ENCODE peak calls at places on chromosomes 11 and 22, in seven cellular contexts. N, F, U, O, D, V and X are unnamed samples. For H3K9me3, the result is how much of the 10 kb centered on the place peaks cover.

GRCh38 chr11:77381749-77382693 is 80.5 kb upstream of the GDPD4 start:
- DNase-seq in N (no peak), F (no peak), U (no peak), O (no peak), D (peak), V (peak), X (no peak)

GRCh38 chr11:34641456-34641855 is 20.6 kb downstream of the EHF start:
- DNase-seq in N (no peak), F (no peak), U (no peak), O (no peak), D (no peak), V (peak), X (no peak)

GRCh38 chr11:27471588-27472397 is 797 bp downstream of the LGR4 start:
- DNase-seq in N (no peak), F (peak), U (peak), O (no peak), D (no peak), V (peak), X (peak)

GRCh38 chr22:30572840-30573593 is 1.4 kb downstream of the GAL3ST1 start:
- DNase-seq in N (no peak), F (peak), U (peak), O (peak), D (no peak), V (no peak), X (no peak)

GRCh38 chr22:30290679-30291333 is 1.5 kb upstream of the CASTOR1 start:
- DNase-seq in N (peak), F (peak), U (peak), O (peak), D (peak), V (peak), X (peak)

GRCh38 chr11:47998733-47999359 is 18.5 kb downstream of the PTPRJ start:
- DNase-seq in N (no peak), F (peak), U (peak), O (peak), D (no peak), V (no peak), X (peak)

GRCh38 chr11:13337986-13338436 is 60.4 kb downstream of the BMAL1 start:
- DNase-seq in N (no peak), F (no peak), U (no peak), O (no peak), D (peak), V (no peak), X (no peak)

GRCh38 chr11:76763573-76764348 is 19.4 kb upstream of the TSKU start:
- DNase-seq in N (no peak), F (no peak), U (no peak), O (no peak), D (peak), V (peak), X (no peak)

GRCh38 chr11:120750647-120751419 is 239.3 kb downstream of the GRIK4 start:
- DNase-seq in N (no peak), F (no peak), U (no peak), O (no peak), D (no peak), V (no peak), X (no peak)

GRCh38 chr11:110432713-110433392 is 3.1 kb downstream of the FDX1 start:
- DNase-seq in N (no peak), F (no peak), U (no peak), O (no peak), D (peak), V (peak), X (no peak)

GRCh38 chr11:31050061-31050790 is 319.3 kb downstream of the DCDC1 start:
- DNase-seq in N (no peak), F (no peak), U (no peak), O (no peak), D (no peak), V (no peak), X (no peak)

GRCh38 chr11:128361451-128362020 is 225.8 kb downstream of the ETS1 start:
- DNase-seq in N (no peak), F (no peak), U (peak), O (no peak), D (peak), V (peak), X (no peak)

GRCh38 chr22:29787371-29787980 is 20.3 kb downstream of the UQCR10 start:
- DNase-seq in N (no peak), F (no peak), U (no peak), O (peak), D (no peak), V (peak), X (no peak)

GRCh38 chr22:47517062-47517461 is 754.6 kb downstream of the TBC1D22A start:
- DNase-seq in N (no peak), F (no peak), U (no peak), O (no peak), D (no peak), V (no peak), X (no peak)

GRCh38 chr22:47512617-47513016 is 750.2 kb downstream of the TBC1D22A start:
- DNase-seq in N (no peak), F (no peak), U (no peak), O (no peak), D (no peak), V (no peak), X (no peak)

DNA sequence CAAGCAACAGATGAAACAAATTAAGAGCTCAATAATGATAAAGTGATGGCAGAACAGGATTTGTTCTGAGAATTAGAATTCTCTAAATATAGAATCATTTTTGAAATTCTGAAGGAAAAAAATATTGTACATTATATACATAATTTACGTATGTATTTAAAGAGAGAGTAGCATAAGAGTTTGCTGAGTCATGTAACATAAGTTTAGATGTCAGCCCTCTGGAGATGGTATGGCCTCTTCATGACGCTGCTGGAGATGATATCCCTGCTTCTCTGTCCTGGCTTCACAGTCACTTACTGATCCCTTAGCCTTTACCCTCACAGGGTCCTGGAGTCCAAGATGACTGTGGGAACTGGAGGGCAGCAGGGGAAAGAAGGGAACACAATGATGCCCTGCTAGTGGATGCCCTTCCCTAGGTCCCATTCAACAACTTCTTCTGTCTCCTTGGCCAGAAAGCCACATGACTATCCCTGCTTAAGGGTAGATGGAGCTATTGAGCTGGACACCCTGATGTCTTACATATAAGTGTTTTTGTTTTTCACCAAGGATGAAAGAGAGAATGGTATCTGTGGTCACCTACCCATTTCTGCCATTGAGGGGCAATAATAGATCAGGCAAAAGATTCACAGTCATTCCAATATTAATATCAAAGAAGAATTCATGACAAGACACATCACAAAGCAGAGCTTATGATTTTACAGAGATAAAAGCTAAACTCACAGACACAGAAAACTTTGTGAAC is 753.1 kb downstream of the TBC1D22A start:
- DNase-seq in N (no peak), F (no peak), U (no peak), O (no peak), D (peak), V (peak), X (no peak)
- H3K9me3 ChIP-seq in N (under half), F (under half), U (under half), O (under half), D (under half), V (under half), X (under half)

DNA sequence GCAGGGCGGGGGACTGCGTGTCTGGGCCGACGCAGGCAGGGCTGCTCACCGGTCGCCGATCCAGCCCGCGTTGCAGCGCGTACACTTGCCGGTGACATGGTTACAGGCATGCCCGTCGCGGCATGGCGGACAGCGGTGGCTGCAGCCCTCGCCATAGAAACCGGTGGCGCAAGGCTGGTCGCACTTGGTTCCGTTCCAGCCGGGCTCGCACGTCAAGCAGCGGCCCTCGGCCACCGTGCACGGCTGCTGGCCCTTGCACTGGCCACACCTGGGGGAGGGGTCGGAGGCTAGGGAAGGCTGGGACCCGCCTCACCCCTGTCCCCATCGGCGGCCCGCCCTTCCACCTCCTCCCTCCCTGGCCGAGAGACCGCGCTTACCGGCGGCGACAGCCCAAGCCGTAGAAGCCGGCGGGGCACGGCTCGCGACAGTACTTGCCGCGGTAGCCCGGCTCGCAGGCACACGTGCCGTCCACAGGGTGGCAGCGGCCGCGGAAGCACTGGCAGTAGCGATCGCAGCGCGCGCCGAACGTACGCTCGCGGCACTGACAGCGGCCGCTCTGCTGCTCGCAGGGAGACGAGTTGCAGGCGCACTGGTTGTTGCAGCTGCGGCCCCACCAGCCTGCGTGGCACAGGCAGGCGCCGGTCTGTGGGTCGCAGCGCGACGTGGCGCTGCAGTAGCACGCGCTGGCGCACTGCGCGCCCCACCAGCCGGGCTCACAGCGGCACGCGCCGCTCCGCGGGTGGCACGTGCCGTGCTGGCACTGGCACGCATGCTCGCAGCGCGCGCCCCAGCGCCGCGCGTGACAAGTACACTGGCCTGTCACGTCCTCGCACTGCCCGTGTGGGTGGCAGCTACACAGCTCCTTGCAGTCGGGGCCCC is 6.7 kb downstream of the SCARF2 start:
- DNase-seq in N (no peak), F (peak), U (peak), O (no peak), D (peak), V (peak), X (peak)
- TF ChIP-seq CTCF in N (peak), F (peak), U (no peak), O (no peak), D (peak), V (peak), X (peak)

GRCh38 chr11:2662024-2662312 is 37.8 kb downstream of the KCNQ1OT1 start:
- DNase-seq in N (no peak), F (no peak), U (peak), O (no peak), D (no peak), V (no peak), X (no peak)
- H3K9me3 ChIP-seq in N (under half), F (under half), U (under half), O (under half), D (under half), V (under half), X (under half)

GRCh38 chr11:117595440-117595839 is 201.6 kb downstream of the DSCAML1 start:
- DNase-seq in N (no peak), F (no peak), U (no peak), O (no peak), D (no peak), V (no peak), X (no peak)
- TF ChIP-seq CTCF in N (no peak), F (no peak), U (no peak), O (peak), D (no peak), V (peak), X (no peak)

GRCh38 chr11:60376601-60377000 is 1.7 kb upstream of the MS4A7 start:
- DNase-seq in N (no peak), F (no peak), U (no peak), O (no peak), D (no peak), V (peak), X (no peak)
- H3K9me3 ChIP-seq in N (under half), F (under half), U (under half), O (under half), D (under half), V (under half), X (under half)

GRCh38 chr11:122293298-122294023 is 177.4 kb upstream of the BLID start:
- DNase-seq in N (no peak), F (no peak), U (no peak), O (no peak), D (peak), V (peak), X (no peak)
- TF ChIP-seq CTCF in N (no peak), F (no peak), U (no peak), O (peak), D (peak), V (peak), X (no peak)

GRCh38 chr11:68287419-68287818 is 15.6 kb upstream of the C11orf24 start:
- DNase-seq in N (no peak), F (no peak), U (no peak), O (no peak), D (no peak), V (no peak), X (no peak)
- H3K9me3 ChIP-seq in N (under half), F (under half), U (under half), O (under half), D (under half), V (under half), X (under half)